ENCODE peak calls at places on chromosome 19, in four cellular contexts. One of them, this sample, is unnamed.

GRCh38 chr19:29779921-29780320 is 31.9 kb upstream of the CCNE1 start:
- DNase-seq in NCI-H2171: no peak
- DNase-seq in GM03348: no peak
- DNase-seq in heart right ventricle: no peak
- DNase-seq in this sample: no peak

GRCh38 chr19:10724573-10725071 is 6.7 kb downstream of the DNM2 start:
- DNase-seq in NCI-H2171: no peak
- DNase-seq in GM03348: peak
- DNase-seq in heart right ventricle: no peak
- DNase-seq in this sample: peak

GRCh38 chr19:56155124-56155687 is 14.1 kb downstream of the ZNF444 start:
- DNase-seq in NCI-H2171: no peak
- DNase-seq in GM03348: no peak
- DNase-seq in heart right ventricle: peak
- DNase-seq in this sample: peak

GRCh38 chr19:53894736-53895135 is 12.7 kb downstream of the PRKCG start:
- DNase-seq in NCI-H2171: no peak
- DNase-seq in GM03348: no peak
- DNase-seq in heart right ventricle: no peak
- DNase-seq in this sample: no peak

GRCh38 chr19:2089001-2089711 is 7.0 kb downstream of the MOB3A start:
- DNase-seq in NCI-H2171: no peak
- DNase-seq in GM03348: no peak
- DNase-seq in heart right ventricle: no peak
- DNase-seq in this sample: peak

GRCh38 chr19:11279505-11280236 is 16.3 kb upstream of the TSPAN16 start:
- DNase-seq in NCI-H2171: no peak
- DNase-seq in GM03348: no peak
- DNase-seq in heart right ventricle: no peak
- DNase-seq in this sample: no peak

GRCh38 chr19:4279530-4280422 is 710 bp downstream of the SHD start:
- DNase-seq in NCI-H2171: no peak
- DNase-seq in GM03348: peak
- DNase-seq in heart right ventricle: no peak
- DNase-seq in this sample: no peak

GRCh38 chr19:42362891-42363440 is 27.1 kb downstream of the CNFN start:
- DNase-seq in NCI-H2171: no peak
- DNase-seq in GM03348: no peak
- DNase-seq in heart right ventricle: no peak
- DNase-seq in this sample: no peak

GRCh38 chr19:28867978-28868377 is 345.0 kb downstream of the UQCRFS1 start:
- DNase-seq in NCI-H2171: no peak
- DNase-seq in GM03348: no peak
- DNase-seq in heart right ventricle: no peak
- DNase-seq in this sample: no peak

GRCh38 chr19:18289471-18290066 is 8.1 kb upstream of the JUND start:
- DNase-seq in NCI-H2171: no peak
- DNase-seq in GM03348: no peak
- DNase-seq in heart right ventricle: no peak
- DNase-seq in this sample: no peak

GRCh38 chr19:47351545-47351944 is 2.4 kb downstream of the DHX34 start:
- DNase-seq in NCI-H2171: no peak
- DNase-seq in GM03348: peak
- DNase-seq in heart right ventricle: no peak
- DNase-seq in this sample: peak

GRCh38 chr19:33508009-33508408 is 13.6 kb downstream of the PEPD start:
- DNase-seq in NCI-H2171: no peak
- DNase-seq in GM03348: no peak
- DNase-seq in heart right ventricle: no peak
- DNase-seq in this sample: no peak

GRCh38 chr19:45523642-45524256 is 16.5 kb downstream of the VASP start:
- DNase-seq in NCI-H2171: peak
- DNase-seq in GM03348: peak
- DNase-seq in heart right ventricle: peak
- DNase-seq in this sample: peak

GRCh38 chr19:55613930-55614710 is 8.7 kb downstream of the ZNF865 start:
- DNase-seq in NCI-H2171: no peak
- DNase-seq in GM03348: no peak
- DNase-seq in heart right ventricle: no peak
- DNase-seq in this sample: no peak

GRCh38 chr19:5083547-5083965 is 114.6 kb downstream of the KDM4B start:
- DNase-seq in NCI-H2171: no peak
- DNase-seq in GM03348: peak
- DNase-seq in heart right ventricle: no peak
- DNase-seq in this sample: peak

GRCh38 chr19:4969772-4970531 is 1.0 kb downstream of the KDM4B start:
- DNase-seq in NCI-H2171: no peak
- DNase-seq in GM03348: no peak
- DNase-seq in heart right ventricle: no peak
- DNase-seq in this sample: peak

GRCh38 chr19:38663957-38664502 is 16.6 kb downstream of the ACTN4 start:
- DNase-seq in NCI-H2171: no peak
- DNase-seq in GM03348: no peak
- DNase-seq in heart right ventricle: peak
- DNase-seq in this sample: no peak

GRCh38 chr19:38152461-38153379 is 71.3 kb downstream of the DPF1 start:
- DNase-seq in NCI-H2171: no peak
- DNase-seq in GM03348: no peak
- DNase-seq in heart right ventricle: peak
- DNase-seq in this sample: no peak

GRCh38 chr19:21586341-21587116 is 81.1 kb downstream of the ZNF429 start:
- DNase-seq in NCI-H2171: no peak
- DNase-seq in GM03348: peak
- DNase-seq in heart right ventricle: peak
- DNase-seq in this sample: peak

GRCh38 chr19:623974-624373 is 9.4 kb downstream of the POLRMT start:
- DNase-seq in NCI-H2171: no peak
- DNase-seq in GM03348: no peak
- DNase-seq in heart right ventricle: no peak
- DNase-seq in this sample: no peak

GRCh38 chr19:15379996-15380647 is 535 bp upstream of the AKAP8 start:
- DNase-seq in NCI-H2171: peak
- DNase-seq in GM03348: no peak
- DNase-seq in heart right ventricle: no peak
- DNase-seq in this sample: peak

GRCh38 chr19:34644991-34645461 is 31.9 kb downstream of the SCGB2B2 start:
- DNase-seq in NCI-H2171: no peak
- DNase-seq in GM03348: no peak
- DNase-seq in heart right ventricle: no peak
- DNase-seq in this sample: no peak

GRCh38 chr19:46404039-46404883 is 9.1 kb downstream of the CCDC8 start:
- DNase-seq in NCI-H2171: peak
- DNase-seq in GM03348: peak
- DNase-seq in heart right ventricle: peak
- DNase-seq in this sample: peak

GRCh38 chr19:46069841-46070341 is 29.1 kb upstream of the IGFL4 start:
- DNase-seq in NCI-H2171: no peak
- DNase-seq in GM03348: peak
- DNase-seq in heart right ventricle: no peak
- DNase-seq in this sample: peak

GRCh38 chr19:277131-277530 is 14.1 kb downstream of the PLPP2 start:
- DNase-seq in NCI-H2171: no peak
- DNase-seq in GM03348: no peak
- DNase-seq in heart right ventricle: no peak
- DNase-seq in this sample: no peak

GRCh38 chr19:7998081-7998480 is 7.4 kb downstream of the ELAVL1 start:
- DNase-seq in NCI-H2171: no peak
- DNase-seq in GM03348: no peak
- DNase-seq in heart right ventricle: no peak
- DNase-seq in this sample: peak

GRCh38 chr19:44951179-44952159 is 3.7 kb upstream of the CLPTM1 start:
- DNase-seq in NCI-H2171: peak
- DNase-seq in GM03348: peak
- DNase-seq in heart right ventricle: peak
- DNase-seq in this sample: peak

GRCh38 chr19:51365211-51366049 is 758 bp downstream of the ETFB start:
- DNase-seq in NCI-H2171: no peak
- DNase-seq in GM03348: peak
- DNase-seq in heart right ventricle: no peak
- DNase-seq in this sample: peak

GRCh38 chr19:19618384-19619051 is at the start of gene PBX4:
- DNase-seq in NCI-H2171: peak
- DNase-seq in GM03348: peak
- DNase-seq in heart right ventricle: peak
- DNase-seq in this sample: peak

GRCh38 chr19:46856062-46857022 is 4.5 kb upstream of the ARHGAP35 start:
- DNase-seq in NCI-H2171: no peak
- DNase-seq in GM03348: peak
- DNase-seq in heart right ventricle: peak
- DNase-seq in this sample: peak